ENCODE peak calls at places on chromosomes 4 and X, in seven cellular contexts. One of them, this sample, is unnamed.

GRCh38 chr4:117447925-117448324 is 362.5 kb upstream of the TRAM1L1 start:
- DNase-seq in SK-N-SH: no peak
- DNase-seq in GM23338: peak
- DNase-seq in brain microvascular endothelial cell: no peak
- DNase-seq in NB4: peak
- DNase-seq in suprapubic skin: no peak
- DNase-seq in right lobe of liver: peak
- DNase-seq in this sample: no peak

GRCh38 chr4:161256172-161256571 is 907.6 kb downstream of the FSTL5 start:
- DNase-seq in suprapubic skin: no peak
- DNase-seq in GM23338: peak
- DNase-seq in right lobe of liver: no peak
- DNase-seq in brain microvascular endothelial cell: no peak
- DNase-seq in NB4: no peak
- DNase-seq in SK-N-SH: no peak
- DNase-seq in this sample: no peak

GRCh38 chrX:78119521-78120227 is 15.6 kb downstream of the PGK1 start:
- DNase-seq in NB4: no peak
- DNase-seq in suprapubic skin: no peak
- DNase-seq in SK-N-SH: no peak
- DNase-seq in GM23338: peak
- DNase-seq in right lobe of liver: no peak
- DNase-seq in brain microvascular endothelial cell: no peak
- DNase-seq in this sample: no peak

GRCh38 chr4:71163317-71163716 is 169.9 kb downstream of the DCK start:
- DNase-seq in suprapubic skin: no peak
- DNase-seq in GM23338: no peak
- DNase-seq in SK-N-SH: no peak
- DNase-seq in right lobe of liver: no peak
- DNase-seq in brain microvascular endothelial cell: peak
- DNase-seq in NB4: no peak
- DNase-seq in this sample: no peak

GRCh38 chr4:111214371-111214770 is 591.5 kb upstream of the PITX2 start:
- DNase-seq in suprapubic skin: no peak
- DNase-seq in SK-N-SH: no peak
- DNase-seq in NB4: no peak
- DNase-seq in brain microvascular endothelial cell: no peak
- DNase-seq in right lobe of liver: no peak
- DNase-seq in GM23338: no peak
- DNase-seq in this sample: no peak

GRCh38 chr4:10461091-10461849 is 4.0 kb upstream of the ZNF518B start:
- DNase-seq in brain microvascular endothelial cell: no peak
- DNase-seq in suprapubic skin: no peak
- DNase-seq in GM23338: peak
- DNase-seq in NB4: peak
- DNase-seq in right lobe of liver: no peak
- DNase-seq in SK-N-SH: peak
- DNase-seq in this sample: no peak

GRCh38 chrX:39309018-39309620 is 507.9 kb downstream of the MID1IP1 start:
- DNase-seq in brain microvascular endothelial cell: peak
- DNase-seq in right lobe of liver: no peak
- DNase-seq in suprapubic skin: no peak
- DNase-seq in SK-N-SH: no peak
- DNase-seq in GM23338: no peak
- DNase-seq in NB4: peak
- DNase-seq in this sample: no peak

GRCh38 chrX:75156537-75156945 is 458 bp upstream of the ABCB7 start:
- DNase-seq in brain microvascular endothelial cell: peak
- DNase-seq in GM23338: peak
- DNase-seq in suprapubic skin: no peak
- DNase-seq in right lobe of liver: no peak
- DNase-seq in NB4: peak
- DNase-seq in SK-N-SH: peak
- DNase-seq in this sample: no peak

GRCh38 chr4:7388627-7389026 is 46.1 kb downstream of the PSAPL1 start:
- DNase-seq in SK-N-SH: peak
- DNase-seq in right lobe of liver: no peak
- DNase-seq in NB4: no peak
- DNase-seq in brain microvascular endothelial cell: no peak
- DNase-seq in GM23338: no peak
- DNase-seq in suprapubic skin: peak
- DNase-seq in this sample: no peak

GRCh38 chrX:262391-262909 is 18.7 kb upstream of the PLCXD1 start:
- DNase-seq in GM23338: no peak
- DNase-seq in right lobe of liver: peak
- DNase-seq in NB4: no peak
- DNase-seq in brain microvascular endothelial cell: no peak
- DNase-seq in suprapubic skin: no peak
- DNase-seq in SK-N-SH: no peak
- DNase-seq in this sample: no peak

GRCh38 chr4:11549525-11549924 is 120.8 kb upstream of the HS3ST1 start:
- DNase-seq in right lobe of liver: no peak
- DNase-seq in SK-N-SH: no peak
- DNase-seq in brain microvascular endothelial cell: no peak
- DNase-seq in suprapubic skin: no peak
- DNase-seq in NB4: no peak
- DNase-seq in GM23338: no peak
- DNase-seq in this sample: no peak
- TF ChIP-seq CTCF in right lobe of liver: no peak
- TF ChIP-seq CTCF in SK-N-SH: no peak
- TF ChIP-seq CTCF in brain microvascular endothelial cell: no peak
- TF ChIP-seq CTCF in suprapubic skin: no peak
- TF ChIP-seq CTCF in NB4: no peak
- TF ChIP-seq CTCF in GM23338: no peak
- TF ChIP-seq CTCF in this sample: no peak

GRCh38 chrX:135200297-135200696 is 29.1 kb upstream of the CT55 start:
- DNase-seq in suprapubic skin: no peak
- DNase-seq in GM23338: no peak
- DNase-seq in NB4: peak
- DNase-seq in brain microvascular endothelial cell: no peak
- DNase-seq in right lobe of liver: no peak
- DNase-seq in SK-N-SH: no peak
- DNase-seq in this sample: no peak
- H3K4me3 ChIP-seq in suprapubic skin: no peak
- H3K4me3 ChIP-seq in GM23338: no peak
- H3K4me3 ChIP-seq in NB4: no peak
- H3K4me3 ChIP-seq in brain microvascular endothelial cell: no peak
- H3K4me3 ChIP-seq in right lobe of liver: no peak
- H3K4me3 ChIP-seq in SK-N-SH: no peak
- H3K4me3 ChIP-seq in this sample: no peak

DNA sequence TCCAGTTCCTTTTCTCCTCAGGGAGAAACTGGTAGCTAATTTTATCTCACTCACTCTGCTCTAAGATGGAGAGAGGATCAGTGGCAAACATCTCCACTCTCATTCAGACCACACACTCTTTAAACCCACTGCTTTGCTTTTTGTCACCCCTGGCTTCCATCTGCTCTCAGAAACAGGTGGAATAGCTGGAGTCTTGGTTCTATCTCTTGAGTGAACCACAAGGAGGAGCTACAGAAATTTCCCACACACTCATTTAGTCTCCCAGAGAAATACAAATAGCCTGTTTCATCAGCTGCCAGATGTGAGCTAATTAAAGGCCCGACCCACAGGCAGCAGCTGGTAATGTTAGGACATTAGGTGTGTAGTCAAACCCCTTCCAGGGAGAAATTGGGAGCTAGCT is 96.6 kb downstream of the STPG2 start:
- DNase-seq in suprapubic skin: no peak
- DNase-seq in NB4: no peak
- DNase-seq in SK-N-SH: no peak
- DNase-seq in GM23338: peak
- DNase-seq in brain microvascular endothelial cell: no peak
- DNase-seq in right lobe of liver: no peak
- DNase-seq in this sample: no peak
- TF ChIP-seq CTCF in suprapubic skin: no peak
- TF ChIP-seq CTCF in NB4: no peak
- TF ChIP-seq CTCF in SK-N-SH: no peak
- TF ChIP-seq CTCF in GM23338: peak
- TF ChIP-seq CTCF in brain microvascular endothelial cell: no peak
- TF ChIP-seq CTCF in right lobe of liver: no peak
- TF ChIP-seq CTCF in this sample: no peak

GRCh38 chr4:173178144-173178543 is 9.5 kb downstream of the GALNT7 start:
- DNase-seq in GM23338: no peak
- DNase-seq in suprapubic skin: no peak
- DNase-seq in brain microvascular endothelial cell: no peak
- DNase-seq in NB4: no peak
- DNase-seq in SK-N-SH: no peak
- DNase-seq in right lobe of liver: no peak
- DNase-seq in this sample: no peak

GRCh38 chr4:173185832-173186545 is 17.4 kb downstream of the GALNT7 start:
- DNase-seq in right lobe of liver: no peak
- DNase-seq in brain microvascular endothelial cell: no peak
- DNase-seq in GM23338: no peak
- DNase-seq in SK-N-SH: no peak
- DNase-seq in NB4: peak
- DNase-seq in suprapubic skin: no peak
- DNase-seq in this sample: no peak

GRCh38 chr4:173177232-173177631 is 8.6 kb downstream of the GALNT7 start:
- DNase-seq in GM23338: no peak
- DNase-seq in brain microvascular endothelial cell: no peak
- DNase-seq in NB4: no peak
- DNase-seq in right lobe of liver: no peak
- DNase-seq in SK-N-SH: no peak
- DNase-seq in suprapubic skin: no peak
- DNase-seq in this sample: no peak

GRCh38 chr4:173182403-173182802 is 13.8 kb downstream of the GALNT7 start:
- DNase-seq in SK-N-SH: no peak
- DNase-seq in brain microvascular endothelial cell: peak
- DNase-seq in right lobe of liver: no peak
- DNase-seq in NB4: no peak
- DNase-seq in suprapubic skin: no peak
- DNase-seq in GM23338: no peak
- DNase-seq in this sample: peak

GRCh38 chr4:173181769-173182374 is 13.3 kb downstream of the GALNT7 start:
- DNase-seq in SK-N-SH: no peak
- DNase-seq in GM23338: no peak
- DNase-seq in NB4: no peak
- DNase-seq in brain microvascular endothelial cell: peak
- DNase-seq in suprapubic skin: no peak
- DNase-seq in right lobe of liver: no peak
- DNase-seq in this sample: no peak
- H3K4me3 ChIP-seq in SK-N-SH: peak
- H3K4me3 ChIP-seq in GM23338: no peak
- H3K4me3 ChIP-seq in NB4: no peak
- H3K4me3 ChIP-seq in brain microvascular endothelial cell: no peak
- H3K4me3 ChIP-seq in suprapubic skin: no peak
- H3K4me3 ChIP-seq in right lobe of liver: no peak
- H3K4me3 ChIP-seq in this sample: no peak

DNA sequence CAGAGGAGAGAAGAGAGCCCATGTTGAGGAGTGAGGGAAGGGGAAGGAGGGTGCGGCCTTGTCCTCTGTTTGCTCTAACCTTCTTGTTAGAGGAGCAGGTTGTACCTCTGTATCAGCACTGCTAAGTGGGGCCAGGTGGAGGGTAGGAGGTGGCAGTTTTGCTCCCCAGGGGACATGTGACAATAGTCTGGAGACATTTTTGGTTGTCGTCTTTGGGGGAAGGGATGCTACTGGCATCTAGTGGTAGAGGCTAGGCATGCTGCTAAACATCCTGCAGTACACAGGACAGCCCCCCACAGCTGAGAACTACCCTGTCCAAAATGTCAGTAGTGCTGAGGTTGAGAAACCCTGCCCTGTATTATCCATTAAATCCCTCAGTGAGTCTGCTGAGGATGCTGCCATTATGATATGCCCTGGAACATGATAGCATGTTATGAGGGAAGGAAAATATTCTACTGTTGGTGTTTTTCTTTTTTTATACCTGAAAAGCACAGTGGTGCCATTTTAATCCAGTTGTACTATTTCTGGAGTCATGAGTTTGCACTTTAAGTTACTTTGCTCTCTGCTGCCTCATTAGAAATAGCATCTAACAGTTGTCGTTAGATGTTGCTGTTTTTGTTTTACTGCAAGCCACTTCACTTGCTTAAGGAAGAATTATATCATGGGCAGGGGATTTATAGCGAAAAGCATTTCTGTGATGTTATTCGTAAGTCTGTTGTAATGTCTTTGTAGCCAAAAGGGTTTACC is 90.6 kb downstream of the LRP2BP start:
- DNase-seq in right lobe of liver: no peak
- DNase-seq in GM23338: peak
- DNase-seq in NB4: peak
- DNase-seq in suprapubic skin: no peak
- DNase-seq in SK-N-SH: peak
- DNase-seq in brain microvascular endothelial cell: no peak
- DNase-seq in this sample: peak
- TF ChIP-seq CTCF in right lobe of liver: peak
- TF ChIP-seq CTCF in GM23338: peak
- TF ChIP-seq CTCF in NB4: peak
- TF ChIP-seq CTCF in suprapubic skin: no peak
- TF ChIP-seq CTCF in SK-N-SH: peak
- TF ChIP-seq CTCF in brain microvascular endothelial cell: peak
- TF ChIP-seq CTCF in this sample: peak

DNA sequence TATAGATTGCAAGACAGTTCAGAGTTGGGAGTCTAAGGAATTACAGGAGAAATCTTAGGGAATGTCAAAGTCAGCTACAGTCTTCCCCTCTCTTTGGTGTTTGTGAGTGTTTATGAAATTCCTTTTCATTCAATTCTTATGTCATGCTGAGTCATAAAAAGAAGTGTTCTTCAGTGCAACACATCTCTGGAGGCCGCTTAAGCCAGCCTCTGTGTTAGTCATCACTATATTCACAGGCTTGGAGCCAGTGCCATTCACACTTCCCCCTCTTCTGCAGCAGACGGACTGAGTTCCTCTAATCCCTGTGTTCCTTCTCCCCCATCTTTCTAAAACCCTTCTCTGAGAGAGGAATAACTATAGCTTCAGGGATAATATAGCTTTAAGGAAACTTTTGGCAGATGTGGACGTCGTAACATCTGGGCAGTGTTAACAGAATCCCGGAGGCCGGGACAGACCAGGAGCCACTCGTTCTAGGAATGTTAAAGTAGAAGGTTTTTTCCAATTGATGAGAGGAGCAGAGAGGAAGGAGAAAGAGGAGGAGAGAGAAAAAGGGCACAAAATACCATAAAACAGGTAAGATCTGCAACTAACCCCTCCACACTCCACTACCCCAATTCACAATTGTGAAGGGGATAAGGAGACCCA is at the start of gene SRPX2:
- DNase-seq in NB4: peak
- DNase-seq in right lobe of liver: no peak
- DNase-seq in SK-N-SH: no peak
- DNase-seq in GM23338: no peak
- DNase-seq in brain microvascular endothelial cell: peak
- DNase-seq in suprapubic skin: no peak
- DNase-seq in this sample: peak
- H3K4me3 ChIP-seq in NB4: no peak
- H3K4me3 ChIP-seq in right lobe of liver: no peak
- H3K4me3 ChIP-seq in SK-N-SH: peak
- H3K4me3 ChIP-seq in GM23338: no peak
- H3K4me3 ChIP-seq in brain microvascular endothelial cell: peak
- H3K4me3 ChIP-seq in suprapubic skin: peak
- H3K4me3 ChIP-seq in this sample: peak

GRCh38 chrX:153736871-153737441 is 12.3 kb downstream of the ABCD1 start:
- DNase-seq in right lobe of liver: no peak
- DNase-seq in GM23338: no peak
- DNase-seq in suprapubic skin: no peak
- DNase-seq in NB4: no peak
- DNase-seq in SK-N-SH: peak
- DNase-seq in brain microvascular endothelial cell: no peak
- DNase-seq in this sample: no peak
- TF ChIP-seq CTCF in right lobe of liver: no peak
- TF ChIP-seq CTCF in GM23338: no peak
- TF ChIP-seq CTCF in suprapubic skin: no peak
- TF ChIP-seq CTCF in NB4: no peak
- TF ChIP-seq CTCF in SK-N-SH: no peak
- TF ChIP-seq CTCF in brain microvascular endothelial cell: no peak
- TF ChIP-seq CTCF in this sample: no peak